ENCODE peak calls at places on chromosomes 16 and 17, in six cellular contexts. W is neural progenitor cell, T is hepatocyte, E is GM23248, R is HCT116, B is MM.1S. C is an unnamed sample.

GRCh38 chr17:8939496-8940334 is 25.8 kb downstream of the PIK3R5 start:
- DNase-seq in E (no peak), T (no peak), W (no peak), R (no peak), B (peak), C (no peak)

GRCh38 chr17:12979826-12980500 is 37.9 kb downstream of the ELAC2 start:
- DNase-seq in W (no peak), B (no peak), E (peak), R (no peak), T (no peak), C (no peak)

GRCh38 chr17:34823023-34823422 is 138.2 kb downstream of the CCT6B start:
- DNase-seq in B (no peak), R (no peak), W (no peak), T (no peak), E (no peak), C (no peak)

GRCh38 chr16:10543231-10543630 is 37.2 kb downstream of the EMP2 start:
- DNase-seq in R (no peak), E (no peak), B (no peak), W (no peak), T (no peak), C (no peak)

GRCh38 chr17:5772720-5773119 is 188.4 kb upstream of the NLRP1 start:
- DNase-seq in B (no peak), W (no peak), R (no peak), E (no peak), T (no peak), C (no peak)

GRCh38 chr17:58783380-58783779 is 27.7 kb downstream of the PPM1E start:
- DNase-seq in W (no peak), B (no peak), R (no peak), T (peak), E (peak), C (peak)

GRCh38 chr17:74290340-74290739 is 16.3 kb downstream of the DNAI2 start:
- DNase-seq in W (peak), B (no peak), E (no peak), R (no peak), T (no peak), C (no peak)

GRCh38 chr16:57507414-57508083 is 21.3 kb upstream of the DOK4 start:
- DNase-seq in E (no peak), B (no peak), R (no peak), W (peak), T (peak), C (no peak)

GRCh38 chr17:2213291-2213960 is 90.2 kb downstream of the SMG6 start:
- DNase-seq in B (no peak), R (no peak), E (peak), T (no peak), W (no peak), C (no peak)

DNA sequence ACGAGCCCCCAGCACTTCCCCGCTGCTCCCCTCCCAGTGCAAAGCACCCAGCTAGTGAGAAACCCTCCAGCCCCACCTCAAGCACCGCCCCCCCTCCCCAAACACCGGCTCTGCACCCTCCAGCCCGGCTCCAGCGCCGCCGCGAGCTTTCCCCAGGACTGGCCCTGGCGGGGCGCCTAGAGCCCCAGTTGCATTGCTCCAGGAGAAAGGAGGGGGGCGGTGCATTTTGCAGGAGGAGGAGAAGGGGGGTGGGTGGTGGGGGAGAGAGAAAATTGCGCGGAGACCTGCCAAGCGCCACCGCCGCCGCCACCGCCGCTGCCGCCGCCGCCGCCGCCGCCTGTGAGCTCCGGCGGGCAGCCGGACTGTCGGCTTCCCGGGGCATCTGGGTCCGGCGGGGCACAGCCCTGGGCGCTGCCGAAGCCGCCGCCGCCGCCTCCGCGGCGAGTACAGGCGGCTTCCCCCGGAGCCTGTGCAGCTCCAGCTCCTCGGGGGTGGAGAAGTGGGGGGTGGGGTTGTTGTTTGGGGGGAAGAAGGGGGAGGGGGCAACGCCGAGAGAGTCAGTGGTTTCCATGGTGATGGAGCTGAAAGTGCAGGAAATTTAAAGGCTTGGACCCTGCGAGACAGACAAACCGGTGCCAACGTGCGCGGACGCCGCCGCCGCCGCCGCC is at the start of gene NOG:
- DNase-seq in B (peak), R (no peak), T (peak), E (peak), W (peak), C (peak)
- H2AFZ ChIP-seq in B (peak), R (peak), T (peak), E (peak), W (peak), C (peak)

DNA sequence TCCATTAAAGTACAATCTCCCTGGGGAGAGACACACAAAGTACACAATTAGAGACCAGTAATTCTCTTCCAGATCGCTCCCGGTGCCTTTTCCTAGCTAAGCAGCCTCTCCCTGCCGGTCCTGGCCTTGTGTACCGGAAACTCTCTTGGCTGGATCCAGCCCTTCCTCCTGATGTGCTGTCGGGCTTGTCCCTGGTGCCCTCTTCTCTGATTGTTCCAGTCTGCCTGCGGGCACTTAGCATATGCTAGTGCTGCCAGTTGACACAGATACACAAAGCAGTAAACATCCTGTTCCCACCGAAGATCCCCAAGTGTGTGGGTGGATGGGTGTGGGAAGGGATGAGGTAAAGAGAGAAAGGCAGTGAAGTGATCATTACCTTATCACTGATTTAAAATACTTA is 9.7 kb downstream of the HS3ST3B1 start:
- DNase-seq in B (no peak), W (peak), E (peak), T (no peak), R (no peak), C (no peak)
- TF ChIP-seq EZH2phosphoT487 in B (no peak), W (no peak), E (no peak), T (no peak), R (no peak), C (no peak)

DNA sequence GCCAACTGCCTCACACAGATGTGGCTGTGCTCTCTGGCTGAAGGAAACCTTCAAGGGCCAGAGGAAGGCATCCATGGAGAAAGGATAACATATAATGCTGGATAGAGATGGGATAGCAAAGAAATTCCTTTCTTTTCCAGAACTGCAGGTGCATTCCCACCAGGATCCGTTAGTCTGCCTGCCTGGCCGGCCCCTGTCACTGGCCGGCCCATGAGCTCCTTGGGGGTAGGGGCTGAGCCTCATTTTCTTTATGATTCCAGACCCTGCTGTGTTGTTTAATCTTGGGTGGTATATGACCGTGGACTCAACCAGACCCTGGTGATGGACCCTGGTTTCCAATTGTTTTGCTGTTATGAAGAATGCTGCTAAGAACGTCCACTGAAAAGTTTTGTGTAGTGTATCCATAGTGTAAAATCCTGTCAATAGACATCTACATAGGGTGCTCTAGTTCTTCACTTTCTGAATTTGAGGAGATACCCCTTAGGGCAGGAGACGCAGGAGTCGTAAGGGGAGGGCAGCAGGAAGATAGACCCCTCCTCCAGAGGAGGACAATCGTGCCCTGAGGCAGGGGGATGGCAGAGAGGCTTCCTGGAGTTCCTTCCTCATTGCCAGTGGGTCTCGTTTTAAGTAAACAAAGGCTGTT is 93.5 kb downstream of the IRX3 start:
- DNase-seq in E (no peak), B (no peak), R (no peak), T (no peak), W (no peak), C (no peak)
- H2AFZ ChIP-seq in E (peak), B (no peak), R (peak), T (no peak), W (no peak), C (no peak)

GRCh38 chr16:83974475-83974874 is 6.4 kb downstream of the NECAB2 start:
- DNase-seq in R (no peak), E (no peak), B (no peak), T (no peak), W (no peak), C (no peak)
- TF ChIP-seq EZH2phosphoT487 in R (no peak), E (no peak), B (no peak), T (no peak), W (no peak), C (no peak)

GRCh38 chr17:47705536-47706481 is 11.8 kb downstream of the TBKBP1 start:
- DNase-seq in T (no peak), R (no peak), E (no peak), W (no peak), B (no peak), C (no peak)
- H2AFZ ChIP-seq in T (no peak), R (no peak), E (no peak), W (no peak), B (no peak), C (no peak)

GRCh38 chr17:15446036-15446435 is 21.4 kb downstream of the CDRT4 start:
- DNase-seq in T (no peak), W (peak), R (no peak), E (peak), B (no peak), C (no peak)
- TF ChIP-seq EZH2phosphoT487 in T (no peak), W (no peak), R (no peak), E (no peak), B (no peak), C (no peak)

GRCh38 chr17:79047291-79047920 is 23.4 kb downstream of the C1QTNF1 start:
- DNase-seq in T (no peak), B (no peak), E (no peak), W (no peak), R (no peak), C (no peak)

GRCh38 chr17:79044462-79044861 is 20.5 kb downstream of the C1QTNF1 start:
- DNase-seq in T (no peak), R (no peak), B (no peak), W (no peak), E (no peak), C (no peak)

GRCh38 chr17:79046501-79047280 is 22.7 kb downstream of the C1QTNF1 start:
- DNase-seq in W (no peak), T (no peak), R (no peak), E (peak), B (no peak), C (no peak)

GRCh38 chr17:79045001-79045729 is 21.2 kb downstream of the C1QTNF1 start:
- DNase-seq in R (no peak), T (no peak), E (no peak), B (no peak), W (no peak), C (no peak)

GRCh38 chr17:79045830-79046500 is 22.0 kb downstream of the C1QTNF1 start:
- DNase-seq in T (peak), W (peak), B (peak), E (peak), R (peak), C (peak)
- H2AFZ ChIP-seq in T (no peak), W (no peak), B (no peak), E (no peak), R (peak), C (peak)

DNA sequence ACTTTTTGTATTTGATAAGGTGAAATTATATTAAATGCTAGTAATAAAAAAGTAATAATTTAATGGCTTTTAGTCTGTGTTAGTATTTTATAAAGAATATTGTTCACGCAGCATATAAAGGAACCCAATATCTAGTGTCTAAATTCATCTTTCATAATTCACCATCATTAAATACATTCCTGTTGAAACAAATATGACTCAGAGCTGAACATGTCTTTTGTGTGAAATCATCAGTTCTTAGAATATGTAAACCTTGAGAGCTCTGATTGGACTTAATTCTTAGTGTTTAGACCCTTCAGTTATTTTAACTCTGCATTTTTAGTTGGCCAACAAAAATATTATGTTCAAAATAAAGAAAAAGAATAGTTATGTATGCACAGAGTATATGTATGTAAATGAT is 71.8 kb downstream of the ABHD15 start:
- DNase-seq in E (peak), W (no peak), T (no peak), R (no peak), B (no peak), C (peak)
- TF ChIP-seq EZH2phosphoT487 in E (no peak), W (no peak), T (no peak), R (no peak), B (no peak), C (no peak)

DNA sequence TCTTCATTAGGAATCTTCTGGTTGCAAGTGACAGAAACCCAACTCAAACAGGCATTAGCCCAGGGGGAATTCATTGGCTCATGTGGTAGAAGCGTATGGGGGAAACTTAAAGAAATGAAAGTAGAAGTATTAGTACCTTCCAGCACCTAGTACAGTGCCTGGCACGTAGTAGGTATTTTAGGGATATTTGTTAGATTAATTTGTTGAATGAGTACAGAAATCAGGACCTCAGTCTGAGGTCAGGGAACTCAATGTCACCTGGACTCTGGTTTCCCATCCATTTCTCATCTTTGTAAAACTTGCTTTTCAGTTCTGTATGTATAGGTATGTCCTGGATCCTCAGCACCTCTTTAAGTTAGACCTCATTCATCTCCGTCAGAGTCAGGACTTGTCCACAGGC is 32.5 kb downstream of the TMC5 start:
- DNase-seq in T (no peak), E (no peak), R (no peak), B (no peak), W (no peak), C (no peak)
- H2AFZ ChIP-seq in T (no peak), E (no peak), R (no peak), B (no peak), W (no peak), C (no peak)

DNA sequence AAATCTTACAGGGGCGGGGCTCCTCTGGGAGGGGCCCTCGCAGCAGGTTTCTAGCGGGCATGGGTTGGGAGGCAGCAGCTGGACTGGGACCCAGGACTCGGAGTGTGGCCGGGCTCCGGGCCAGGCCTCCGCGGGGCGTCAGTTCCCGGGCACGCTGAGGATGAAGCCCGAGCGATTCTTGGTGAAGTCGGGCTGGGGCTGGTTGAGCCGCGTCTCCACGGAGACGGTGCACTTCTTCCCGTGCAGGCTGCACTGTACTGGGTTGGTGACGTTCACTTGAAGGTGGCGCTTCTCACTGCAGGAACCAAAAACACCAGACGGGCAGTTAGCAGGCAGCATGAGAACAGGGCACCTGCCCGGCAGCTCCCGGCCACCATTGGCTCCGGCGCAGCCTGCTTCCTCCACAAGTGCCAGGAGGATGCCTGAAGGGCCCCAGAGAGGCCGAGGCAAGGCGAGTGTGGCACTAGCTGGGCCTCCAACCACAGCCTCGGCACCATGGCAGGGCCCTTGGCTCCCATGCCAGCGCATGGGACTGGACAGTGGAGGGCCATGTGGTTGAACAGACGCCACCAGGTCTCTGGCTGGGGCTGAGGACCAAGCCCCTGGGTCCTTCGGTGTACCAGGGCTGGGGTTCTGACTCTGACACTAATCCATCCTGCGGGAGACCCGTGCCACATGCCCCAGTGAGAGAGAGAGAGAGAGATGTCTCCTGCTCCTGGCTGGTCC is 8.0 kb downstream of the CDK5R1 start:
- DNase-seq in W (no peak), T (no peak), E (no peak), B (no peak), R (no peak), C (no peak)
- TF ChIP-seq EZH2phosphoT487 in W (no peak), T (no peak), E (no peak), B (no peak), R (no peak), C (no peak)

C was measured in PC-3.